ENCODE peak calls at places on chromosomes 12 and 14, in seven cellular contexts. H, S, J, N, U, E and O are unnamed samples.
A peak's percentile ranks its signal among the peaks of the same experiment; 100 is the strongest.

GRCh38 chr12:54384591-54385041 is at the start of gene ZNF385A:
- DNase-seq in H (no peak), S (no peak), J (no peak), N (no peak), U (no peak), E (peak; percentile 76), O (no peak)

GRCh38 chr12:54164402-54165145 is 24.2 kb downstream of the SMUG1 start:
- DNase-seq in H (no peak), S (no peak), J (no peak), N (no peak), U (no peak), E (no peak), O (no peak)

GRCh38 chr12:30822385-30823139 is 67.8 kb upstream of the CAPRIN2 start:
- DNase-seq in H (peak; percentile 77), S (peak; percentile 75), J (peak; percentile 56), N (no peak), U (peak; percentile 55), E (peak; percentile 65), O (no peak)

GRCh38 chr14:64715628-64716412 is 11.6 kb downstream of the PLEKHG3 start:
- DNase-seq in H (no peak), S (no peak), J (no peak), N (no peak), U (peak; percentile 57), E (no peak), O (no peak)

GRCh38 chr12:101018540-101018939 is 191.5 kb downstream of the SLC5A8 start:
- DNase-seq in H (no peak), S (peak; percentile 73), J (peak; percentile 85), N (peak; percentile 99), U (peak; percentile 91), E (no peak), O (no peak)

GRCh38 chr12:94498073-94498472 is 38.4 kb upstream of the CEP83 start:
- DNase-seq in H (no peak), S (no peak), J (no peak), N (no peak), U (no peak), E (no peak), O (no peak)

GRCh38 chr12:95117178-95117599 is 43.8 kb upstream of the NR2C1 start:
- DNase-seq in H (peak; percentile 68), S (peak; percentile 84), J (peak; percentile 85), N (no peak), U (peak; percentile 83), E (peak; percentile 48), O (peak; percentile 19)

GRCh38 chr12:4322789-4323188 is 1.8 kb downstream of the TIGAR start:
- DNase-seq in H (no peak), S (no peak), J (no peak), N (no peak), U (no peak), E (no peak), O (no peak)

DNA sequence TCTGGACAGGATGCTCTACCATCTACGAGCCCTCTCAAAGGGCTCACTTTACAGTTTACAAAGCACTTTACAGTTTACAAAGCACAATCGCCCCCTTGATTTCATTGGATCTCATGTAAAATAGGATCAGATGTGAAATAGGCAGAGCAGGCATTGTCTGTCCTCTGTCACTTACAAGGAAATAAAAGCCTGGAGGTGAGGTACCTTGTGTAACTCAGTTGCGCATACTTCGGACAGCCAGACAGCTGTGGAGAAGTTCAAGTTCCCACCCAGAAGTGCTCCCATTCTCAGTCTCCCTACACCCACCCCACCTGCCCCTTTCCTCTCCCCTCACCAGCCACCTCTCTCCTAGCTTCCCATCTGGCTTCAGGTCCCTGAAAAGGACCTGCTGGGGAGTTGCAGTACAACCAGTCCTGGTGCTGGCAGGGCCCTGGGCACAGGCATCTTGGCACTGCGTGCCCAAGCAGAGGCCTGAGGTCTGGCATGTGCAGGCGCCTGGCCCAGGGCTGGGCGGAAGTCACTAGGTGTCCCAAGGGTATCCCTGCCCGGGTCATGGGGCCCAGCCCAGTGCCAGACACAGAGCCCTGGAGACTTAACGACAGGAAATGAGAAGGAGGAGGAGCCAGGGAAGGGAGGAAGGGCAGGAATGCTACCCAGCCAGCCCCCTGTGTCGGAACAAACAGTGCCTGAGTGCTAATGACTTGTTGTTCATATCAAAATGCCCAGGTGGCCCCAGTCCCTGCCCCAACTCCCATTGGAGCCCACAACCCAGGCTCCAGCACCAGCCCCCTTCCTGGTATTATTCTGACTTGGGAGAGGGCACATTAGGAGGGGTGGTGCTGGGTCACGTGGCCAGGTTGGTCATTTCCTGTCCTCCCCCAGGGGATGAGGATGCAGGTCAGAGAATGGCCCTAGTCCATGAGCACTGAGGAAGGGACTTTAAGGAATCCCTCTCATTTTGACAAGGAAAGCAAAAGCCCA is 5.4 kb downstream of the RAPGEF3 start:
- DNase-seq in H (peak; percentile 83), S (peak; percentile 31), J (peak; percentile 73), N (no peak), U (no peak), E (no peak), O (no peak)
- TF ChIP-seq CTCF in H (no peak), S (no peak), J (no peak), N (no peak), U (no peak), E (no peak), O (no peak)

GRCh38 chr14:56173360-56173922 is 55.2 kb downstream of the PELI2 start:
- DNase-seq in H (no peak), S (no peak), J (no peak), N (no peak), U (peak; percentile 13), E (no peak), O (no peak)
- TF ChIP-seq CTCF in H (no peak), S (no peak), J (no peak), N (no peak), U (no peak), E (no peak), O (no peak)

GRCh38 chr14:105199093-105199492 is 18.0 kb upstream of the NUDT14 start:
- DNase-seq in H (no peak), S (peak; percentile 66), J (peak; percentile 81), N (no peak), U (peak; percentile 84), E (no peak), O (no peak)

GRCh38 chr14:105200074-105200473 is 19.0 kb upstream of the NUDT14 start:
- DNase-seq in H (no peak), S (no peak), J (no peak), N (no peak), U (no peak), E (no peak), O (no peak)

GRCh38 chr14:105197274-105197673 is 16.2 kb upstream of the NUDT14 start:
- DNase-seq in H (peak; percentile 71), S (peak; percentile 67), J (no peak), N (no peak), U (peak; percentile 36), E (no peak), O (no peak)

GRCh38 chr14:105200641-105201040 is 19.5 kb upstream of the NUDT14 start:
- DNase-seq in H (no peak), S (no peak), J (no peak), N (no peak), U (no peak), E (no peak), O (no peak)

DNA sequence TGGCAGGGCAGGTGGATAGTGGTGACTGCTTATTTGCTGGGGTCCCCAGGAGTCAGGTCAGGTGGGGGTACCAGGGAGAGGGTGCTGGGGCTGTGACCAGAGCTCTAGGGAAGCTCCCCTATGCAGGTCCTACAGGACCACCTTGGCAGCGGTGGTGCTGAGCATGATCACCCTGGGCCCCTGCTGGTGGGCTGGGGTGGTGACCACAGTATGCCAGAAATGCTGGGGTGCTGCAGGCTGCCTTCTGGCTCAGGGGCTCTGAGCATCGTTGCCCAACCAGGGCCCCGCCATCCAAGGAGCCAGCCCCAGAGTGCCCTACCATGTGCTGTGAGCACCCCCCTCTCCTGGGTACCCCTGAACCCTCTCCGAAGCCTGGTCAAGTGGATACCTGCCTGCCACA is 17.5 kb upstream of the NUDT14 start:
- DNase-seq in H (no peak), S (no peak), J (no peak), N (no peak), U (no peak), E (no peak), O (no peak)
- TF ChIP-seq CTCF in H (no peak), S (no peak), J (no peak), N (peak; percentile 6), U (no peak), E (peak; percentile 13), O (no peak)

DNA sequence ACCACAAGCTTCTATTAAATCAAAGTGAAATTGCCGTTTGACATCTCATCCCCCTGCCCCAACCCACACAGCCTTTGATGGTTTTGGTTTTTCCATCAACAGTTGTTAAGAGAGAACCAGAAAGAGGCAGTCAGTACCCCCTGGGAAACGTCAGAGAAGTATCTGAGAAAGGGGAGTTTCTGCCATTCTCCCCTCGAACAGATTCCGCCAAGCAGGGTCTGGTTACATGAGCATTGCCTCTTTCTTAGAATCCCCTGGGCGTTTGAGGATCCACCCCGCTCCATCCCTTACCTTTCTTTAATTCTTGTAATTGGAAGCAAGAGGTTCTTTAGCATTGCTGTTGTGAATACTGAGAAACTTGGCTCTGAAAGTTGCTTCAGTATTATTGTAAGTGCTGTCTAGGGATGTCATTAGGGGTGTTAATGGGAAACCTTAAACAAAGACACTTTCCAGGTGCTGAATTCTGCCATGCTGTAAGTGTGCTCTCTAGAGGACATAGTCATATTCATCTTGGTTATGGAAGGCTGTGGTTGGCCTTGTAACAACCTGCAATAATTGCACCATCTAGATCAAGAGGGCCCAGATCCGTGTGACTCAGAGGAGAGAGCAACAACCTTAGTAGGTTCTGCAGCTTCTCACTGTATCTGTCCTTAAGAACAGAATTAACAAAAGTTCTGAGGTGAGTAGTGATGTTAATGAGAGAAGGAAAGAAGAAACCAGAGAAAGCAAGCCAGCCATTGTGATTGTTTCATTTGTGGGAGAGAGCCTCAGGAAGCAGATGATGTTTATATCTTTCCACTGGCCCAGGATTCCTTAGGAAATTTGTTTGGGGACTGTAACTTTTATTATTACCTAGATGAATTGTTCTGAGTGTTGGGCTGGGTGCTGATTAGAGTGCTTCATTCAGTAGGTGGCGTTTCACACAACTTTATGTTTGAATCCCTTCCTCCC is 8.9 kb downstream of the TMBIM6 start:
- DNase-seq in H (no peak), S (peak; percentile 76), J (peak; percentile 43), N (peak; percentile 45), U (peak; percentile 87), E (no peak), O (no peak)
- TF ChIP-seq CTCF in H (peak; percentile 13), S (no peak), J (no peak), N (no peak), U (no peak), E (no peak), O (no peak)